ENCODE peak calls at places on chromosome 20, in four cellular contexts. One of them, this sample, is unnamed.

GRCh38 chr20:24064092-24064491 is 75.5 kb upstream of the GGTLC1 start:
- DNase-seq in foreskin fibroblast: no peak
- DNase-seq in mesothelial cell of epicardium: no peak
- DNase-seq in Calu3: no peak
- DNase-seq in this sample: no peak

GRCh38 chr20:2657241-2657640 is 4.8 kb downstream of the NOP56 start:
- DNase-seq in foreskin fibroblast: no peak
- DNase-seq in Calu3: no peak
- DNase-seq in mesothelial cell of epicardium: no peak
- DNase-seq in this sample: no peak

GRCh38 chr20:41029150-41029872 is 689 bp downstream of the TOP1 start:
- DNase-seq in foreskin fibroblast: no peak
- DNase-seq in mesothelial cell of epicardium: peak
- DNase-seq in Calu3: peak
- DNase-seq in this sample: peak

GRCh38 chr20:52312131-52312729 is 120.7 kb upstream of the ZFP64 start:
- DNase-seq in mesothelial cell of epicardium: peak
- DNase-seq in foreskin fibroblast: peak
- DNase-seq in Calu3: peak
- DNase-seq in this sample: no peak

GRCh38 chr20:50635676-50636600 is 55.4 kb downstream of the RIPOR3 start:
- DNase-seq in Calu3: peak
- DNase-seq in foreskin fibroblast: peak
- DNase-seq in mesothelial cell of epicardium: peak
- DNase-seq in this sample: peak

GRCh38 chr20:19628570-19629134 is 129.4 kb upstream of the RIN2 start:
- DNase-seq in mesothelial cell of epicardium: peak
- DNase-seq in foreskin fibroblast: peak
- DNase-seq in Calu3: peak
- DNase-seq in this sample: no peak

GRCh38 chr20:16349518-16350295 is 223.5 kb downstream of the KIF16B start:
- DNase-seq in mesothelial cell of epicardium: no peak
- DNase-seq in Calu3: no peak
- DNase-seq in foreskin fibroblast: peak
- DNase-seq in this sample: no peak

GRCh38 chr20:8633366-8633765 is 435.5 kb upstream of the PLCB4 start:
- DNase-seq in mesothelial cell of epicardium: no peak
- DNase-seq in Calu3: no peak
- DNase-seq in foreskin fibroblast: peak
- DNase-seq in this sample: no peak

GRCh38 chr20:61884571-61885389 is 180.9 kb downstream of the TAF4 start:
- DNase-seq in mesothelial cell of epicardium: no peak
- DNase-seq in foreskin fibroblast: no peak
- DNase-seq in Calu3: no peak
- DNase-seq in this sample: no peak

GRCh38 chr20:39853664-39854063 is 835.4 kb downstream of the MAFB start:
- DNase-seq in Calu3: no peak
- DNase-seq in foreskin fibroblast: peak
- DNase-seq in mesothelial cell of epicardium: no peak
- DNase-seq in this sample: no peak

GRCh38 chr20:11716239-11716944 is 201.3 kb upstream of the BTBD3 start:
- DNase-seq in foreskin fibroblast: peak
- DNase-seq in mesothelial cell of epicardium: no peak
- DNase-seq in Calu3: peak
- DNase-seq in this sample: no peak

GRCh38 chr20:62618622-62619529 is 23.4 kb upstream of the SLCO4A1 start:
- DNase-seq in mesothelial cell of epicardium: no peak
- DNase-seq in Calu3: no peak
- DNase-seq in foreskin fibroblast: no peak
- DNase-seq in this sample: no peak

GRCh38 chr20:38435555-38435939 is 419 bp upstream of the SNHG17 start:
- DNase-seq in mesothelial cell of epicardium: no peak
- DNase-seq in foreskin fibroblast: peak
- DNase-seq in Calu3: no peak
- DNase-seq in this sample: no peak
- TF ChIP-seq CTCF in mesothelial cell of epicardium: no peak
- TF ChIP-seq CTCF in foreskin fibroblast: no peak
- TF ChIP-seq CTCF in Calu3: no peak
- TF ChIP-seq CTCF in this sample: peak

DNA sequence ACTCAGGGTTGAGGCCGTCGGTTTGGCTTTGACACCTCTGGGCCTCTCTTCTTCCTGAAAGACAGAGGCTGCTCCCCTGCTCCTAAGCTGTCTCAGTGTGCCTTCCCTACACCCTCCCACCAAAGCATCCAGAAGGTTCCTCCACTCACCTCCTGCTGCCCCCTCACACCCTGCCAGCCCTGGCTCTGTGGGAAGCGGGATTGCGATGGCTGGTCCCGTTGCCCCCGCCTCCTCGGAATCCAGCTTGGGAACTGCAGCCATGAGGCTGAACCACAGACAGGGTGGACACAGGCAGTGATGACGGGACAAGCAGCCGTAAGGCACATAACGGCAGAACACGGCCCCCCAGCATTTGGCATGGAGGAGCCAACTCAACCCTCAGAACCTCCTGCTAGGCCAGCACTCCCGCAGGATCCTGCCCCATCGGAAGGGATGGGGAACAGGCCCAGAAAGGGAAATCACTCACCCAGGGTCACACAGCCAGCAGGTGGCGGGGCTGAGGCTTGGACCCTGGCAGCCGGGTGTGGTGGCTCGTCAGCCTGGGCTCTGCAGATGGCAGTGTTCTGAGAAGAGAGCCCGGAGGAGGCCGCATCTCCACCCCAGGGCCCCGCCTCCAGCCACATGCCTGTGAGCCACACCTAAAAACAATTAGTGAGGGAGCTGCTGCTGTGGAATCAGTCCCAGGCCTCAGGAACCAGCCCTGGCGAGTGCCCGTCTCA is 139.6 kb downstream of the PHACTR3 start:
- DNase-seq in Calu3: peak
- DNase-seq in foreskin fibroblast: no peak
- DNase-seq in mesothelial cell of epicardium: no peak
- DNase-seq in this sample: no peak
- TF ChIP-seq CTCF in Calu3: peak
- TF ChIP-seq CTCF in foreskin fibroblast: no peak
- TF ChIP-seq CTCF in mesothelial cell of epicardium: no peak
- TF ChIP-seq CTCF in this sample: peak

DNA sequence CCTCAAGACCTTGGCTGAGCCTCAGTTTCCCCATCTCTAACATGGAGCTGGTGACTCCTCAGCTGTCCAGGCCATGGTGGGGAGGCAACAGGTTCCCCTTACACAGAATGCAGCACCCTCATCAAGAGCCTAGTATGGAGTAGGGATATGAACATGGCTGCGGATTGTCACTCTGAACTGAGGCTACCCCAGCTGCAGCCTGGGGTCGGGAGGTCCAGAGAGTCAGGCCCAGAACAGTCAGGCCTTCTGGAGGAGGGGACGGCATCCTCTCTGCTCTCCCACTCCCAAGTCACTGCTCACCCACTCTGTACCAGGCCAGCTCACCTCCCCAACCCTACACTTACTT is 1.4 kb upstream of the FOXS1 start:
- DNase-seq in foreskin fibroblast: no peak
- DNase-seq in Calu3: no peak
- DNase-seq in mesothelial cell of epicardium: no peak
- DNase-seq in this sample: no peak
- TF ChIP-seq CTCF in foreskin fibroblast: no peak
- TF ChIP-seq CTCF in Calu3: peak
- TF ChIP-seq CTCF in mesothelial cell of epicardium: no peak
- TF ChIP-seq CTCF in this sample: peak

DNA sequence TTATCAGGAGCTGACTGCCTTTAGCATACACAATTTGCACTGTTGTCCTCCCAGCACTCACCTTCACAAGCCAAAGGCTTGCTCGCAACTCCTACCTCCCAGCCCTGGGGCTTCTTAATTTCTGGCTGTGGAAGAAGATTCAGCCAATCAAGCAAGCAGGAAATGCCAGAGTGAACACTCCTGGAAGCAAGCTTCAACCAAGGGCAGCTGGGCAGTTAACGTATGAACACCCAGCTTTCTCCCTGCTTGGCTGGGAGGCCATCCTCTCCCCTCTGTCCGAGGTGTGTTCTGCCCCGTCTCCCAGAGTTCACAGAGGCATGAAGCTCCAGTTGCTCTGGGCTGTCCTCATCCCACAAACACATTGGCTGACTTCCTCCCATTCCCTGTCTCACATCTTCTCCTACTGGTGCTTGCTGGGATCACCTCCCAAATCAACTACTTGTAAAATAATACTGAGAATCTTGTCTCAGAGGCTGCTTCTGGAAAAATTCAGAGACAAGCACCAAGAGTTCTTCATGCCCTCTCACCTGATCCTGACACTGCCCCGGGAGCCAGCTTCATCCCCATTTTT is 15.3 kb upstream of the SRSF6 start:
- DNase-seq in Calu3: no peak
- DNase-seq in foreskin fibroblast: peak
- DNase-seq in mesothelial cell of epicardium: no peak
- DNase-seq in this sample: no peak
- TF ChIP-seq CTCF in Calu3: no peak
- TF ChIP-seq CTCF in foreskin fibroblast: peak
- TF ChIP-seq CTCF in mesothelial cell of epicardium: no peak
- TF ChIP-seq CTCF in this sample: peak

DNA sequence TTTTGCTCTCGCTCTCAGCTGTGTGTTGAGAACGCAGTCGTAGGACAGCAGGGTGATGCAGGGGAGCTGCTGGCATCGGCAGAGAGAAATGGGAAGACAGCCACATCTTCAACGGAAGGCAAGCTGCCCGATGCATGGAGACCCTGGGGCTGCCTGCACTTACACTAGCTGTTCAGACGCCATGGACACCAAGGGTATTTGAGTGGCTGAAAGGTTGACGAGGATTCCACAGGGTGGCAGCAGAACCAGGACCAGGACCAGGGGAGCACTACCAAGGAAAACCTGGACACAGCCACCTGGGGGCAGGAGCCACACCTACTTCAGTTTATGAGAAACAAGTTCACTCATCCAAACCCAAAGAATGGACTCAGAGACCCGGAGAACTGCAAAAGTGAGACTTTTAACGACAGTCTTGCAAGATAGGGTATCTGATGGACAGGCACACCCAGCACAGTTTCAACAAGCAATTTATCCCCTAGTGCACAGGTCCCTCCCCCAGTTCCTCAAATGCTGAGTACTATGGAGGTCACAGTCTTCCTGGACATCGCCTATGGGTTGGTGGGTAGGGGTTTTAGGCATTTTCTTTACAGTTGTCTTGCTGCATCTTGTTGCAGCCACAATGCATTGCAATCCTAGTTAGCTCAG is 56.3 kb upstream of the ENTPD6 start:
- DNase-seq in Calu3: peak
- DNase-seq in mesothelial cell of epicardium: no peak
- DNase-seq in foreskin fibroblast: no peak
- DNase-seq in this sample: no peak
- TF ChIP-seq CTCF in Calu3: no peak
- TF ChIP-seq CTCF in mesothelial cell of epicardium: no peak
- TF ChIP-seq CTCF in foreskin fibroblast: no peak
- TF ChIP-seq CTCF in this sample: no peak